ENCODE peak calls at places on chromosomes 3 and 15, in seven cellular contexts. V is OCI-LY7, O is GM23248, Z is HCT116, P is PC-3, M is GM23338, Y is neural progenitor cell. X is an unnamed sample.

GRCh38 chr3:72892870-72893269 is 5.0 kb downstream of the GXYLT2 start:
- DNase-seq in V (peak; percentile 10), O (no peak), Z (no peak), P (no peak), M (peak; percentile 90), Y (peak; percentile 58), X (no peak)

GRCh38 chr3:66092175-66092990 is 53.7 kb upstream of the MAGI1 start:
- DNase-seq in V (no peak), O (peak; percentile 17), Z (no peak), P (no peak), M (no peak), Y (no peak), X (no peak)

GRCh38 chr3:113721638-113722037 is 24.4 kb downstream of the NAA50 start:
- DNase-seq in V (peak; percentile 33), O (no peak), Z (no peak), P (no peak), M (no peak), Y (no peak), X (no peak)

GRCh38 chr15:93610944-93611343 is 521.9 kb upstream of the RGMA start:
- DNase-seq in V (no peak), O (no peak), Z (no peak), P (no peak), M (no peak), Y (no peak), X (no peak)

GRCh38 chr15:62758126-62758951 is 284.2 kb upstream of the TPM1 start:
- DNase-seq in V (no peak), O (peak; percentile 96), Z (no peak), P (peak; percentile 67), M (peak; percentile 66), Y (peak; percentile 72), X (no peak)

GRCh38 chr3:142724682-142725351 is 983 bp downstream of the TRPC1 start:
- DNase-seq in V (no peak), O (peak; percentile 72), Z (peak; percentile 13), P (peak; percentile 28), M (peak; percentile 92), Y (peak; percentile 84), X (no peak)

GRCh38 chr3:193841581-193841980 is 248.6 kb downstream of the OPA1 start:
- DNase-seq in V (no peak), O (no peak), Z (no peak), P (no peak), M (no peak), Y (no peak), X (no peak)

GRCh38 chr15:61951949-61952348 is 108.3 kb downstream of the VPS13C start:
- DNase-seq in V (no peak), O (no peak), Z (no peak), P (peak; percentile 2), M (no peak), Y (no peak), X (no peak)

GRCh38 chr3:113266738-113267137 is 55.4 kb downstream of the BOC start:
- DNase-seq in V (no peak), O (no peak), Z (no peak), P (no peak), M (no peak), Y (peak; percentile 47), X (no peak)

GRCh38 chr3:178246004-178246403 is 290.2 kb upstream of the KCNMB2 start:
- DNase-seq in V (no peak), O (no peak), Z (no peak), P (no peak), M (no peak), Y (no peak), X (no peak)

GRCh38 chr3:183430325-183430957 is 2.0 kb upstream of the MCF2L2 start:
- DNase-seq in V (no peak), O (no peak), Z (no peak), P (no peak), M (no peak), Y (no peak), X (peak; percentile 51)

GRCh38 chr3:52773361-52774065 is 2.8 kb upstream of the NEK4 start:
- DNase-seq in V (no peak), O (no peak), Z (no peak), P (no peak), M (no peak), Y (no peak), X (no peak)

GRCh38 chr3:158709666-158710083 is 22.6 kb downstream of the RARRES1 start:
- DNase-seq in V (no peak), O (peak; percentile 99), Z (no peak), P (peak; percentile 85), M (no peak), Y (no peak), X (no peak)

GRCh38 chr3:184710870-184711365 is 946 bp downstream of the MAGEF1 start:
- DNase-seq in V (peak; percentile 74), O (peak; percentile 58), Z (no peak), P (no peak), M (no peak), Y (no peak), X (peak; percentile 67)

GRCh38 chr3:32428092-32429068 is 36.7 kb downstream of the CMTM7 start:
- DNase-seq in V (peak; percentile 87), O (no peak), Z (no peak), P (no peak), M (no peak), Y (no peak), X (peak; percentile 79)

GRCh38 chr3:35849963-35850362 is 210.6 kb downstream of the ARPP21 start:
- DNase-seq in V (no peak), O (no peak), Z (no peak), P (no peak), M (no peak), Y (no peak), X (no peak)

GRCh38 chr3:55654123-55654787 is 167.1 kb upstream of the WNT5A start:
- DNase-seq in V (peak; percentile 45), O (no peak), Z (no peak), P (no peak), M (no peak), Y (no peak), X (peak; percentile 93)

GRCh38 chr3:197524128-197524527 is 31.6 kb downstream of the BDH1 start:
- DNase-seq in V (no peak), O (no peak), Z (no peak), P (no peak), M (no peak), Y (no peak), X (no peak)

GRCh38 chr3:197523551-197523950 is 32.2 kb downstream of the BDH1 start:
- DNase-seq in V (no peak), O (no peak), Z (no peak), P (no peak), M (no peak), Y (no peak), X (no peak)

GRCh38 chr3:197527569-197527968 is 28.2 kb downstream of the BDH1 start:
- DNase-seq in V (no peak), O (no peak), Z (no peak), P (no peak), M (no peak), Y (no peak), X (no peak)

GRCh38 chr3:197528190-197528589 is 27.6 kb downstream of the BDH1 start:
- DNase-seq in V (no peak), O (no peak), Z (no peak), P (no peak), M (no peak), Y (no peak), X (no peak)

GRCh38 chr3:197525706-197526105 is 30.1 kb downstream of the BDH1 start:
- DNase-seq in V (no peak), O (peak; percentile 32), Z (no peak), P (peak; percentile 53), M (no peak), Y (peak; percentile 39), X (no peak)
- TF ChIP-seq EZH2phosphoT487 in V (no peak), O (no peak), Z (no peak), P (no peak), M (no peak), Y (no peak), X (no peak)

DNA sequence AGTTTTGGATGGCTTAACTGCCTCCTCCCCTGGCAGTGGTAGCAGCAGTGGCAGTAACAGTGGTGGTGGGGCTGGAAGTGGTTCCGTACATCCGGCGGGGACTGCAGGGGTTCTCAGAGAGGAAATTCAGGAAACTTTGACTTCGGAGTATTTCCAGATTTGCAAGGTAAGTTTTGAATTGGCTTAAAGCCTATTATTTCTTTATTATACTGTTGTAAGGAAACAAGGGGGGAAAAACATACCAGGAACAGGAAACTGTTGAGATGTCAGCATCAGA is 1.5 kb downstream of the STXBP5L start:
- DNase-seq in V (peak; percentile 30), O (no peak), Z (no peak), P (no peak), M (peak; percentile 51), Y (peak; percentile 24), X (no peak)
- H3K4me3 ChIP-seq in V (peak overlapping the region; percentile 74), O (no peak overlapping the region), Z (no peak overlapping the region), P (no peak overlapping the region), M (peak overlapping the region; percentile 86), Y (peak overlapping the region; percentile 83), X (peak overlapping the region; percentile 59)

GRCh38 chr3:25043181-25043580 is 384.9 kb upstream of the RARB start:
- DNase-seq in V (no peak), O (no peak), Z (no peak), P (no peak), M (no peak), Y (no peak), X (no peak)

GRCh38 chr3:25044762-25045161 is 383.3 kb upstream of the RARB start:
- DNase-seq in V (no peak), O (no peak), Z (no peak), P (no peak), M (no peak), Y (peak; percentile 3), X (no peak)

GRCh38 chr3:25045291-25045690 is 382.8 kb upstream of the RARB start:
- DNase-seq in V (no peak), O (no peak), Z (no peak), P (no peak), M (peak; percentile 9), Y (peak; percentile 81), X (no peak)

GRCh38 chr3:25043757-25044156 is 384.3 kb upstream of the RARB start:
- DNase-seq in V (no peak), O (no peak), Z (no peak), P (no peak), M (no peak), Y (no peak), X (no peak)

DNA sequence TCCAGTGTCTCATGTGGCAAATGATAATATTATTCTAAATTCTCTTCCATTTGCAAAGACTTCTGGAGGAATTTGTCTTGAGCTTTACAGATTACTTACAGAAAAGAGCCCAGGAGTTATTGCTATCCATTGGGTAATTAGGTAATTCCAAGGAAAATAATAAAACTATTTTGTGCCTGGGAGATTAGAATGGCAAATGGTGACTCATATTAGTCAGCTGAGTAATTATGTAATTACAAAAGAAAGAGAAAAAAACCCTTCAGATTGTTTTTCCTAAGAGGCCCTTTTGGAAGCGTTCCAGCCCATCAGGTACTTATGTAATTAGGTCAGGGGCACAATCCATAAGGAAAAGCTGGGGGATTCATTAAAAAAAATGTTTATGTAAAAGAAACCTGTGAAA is 381.0 kb upstream of the RARB start:
- DNase-seq in V (no peak), O (no peak), Z (no peak), P (no peak), M (no peak), Y (no peak), X (no peak)
- TF ChIP-seq EZH2phosphoT487 in V (no peak), O (no peak), Z (no peak), P (no peak), M (no peak), Y (no peak), X (no peak)

DNA sequence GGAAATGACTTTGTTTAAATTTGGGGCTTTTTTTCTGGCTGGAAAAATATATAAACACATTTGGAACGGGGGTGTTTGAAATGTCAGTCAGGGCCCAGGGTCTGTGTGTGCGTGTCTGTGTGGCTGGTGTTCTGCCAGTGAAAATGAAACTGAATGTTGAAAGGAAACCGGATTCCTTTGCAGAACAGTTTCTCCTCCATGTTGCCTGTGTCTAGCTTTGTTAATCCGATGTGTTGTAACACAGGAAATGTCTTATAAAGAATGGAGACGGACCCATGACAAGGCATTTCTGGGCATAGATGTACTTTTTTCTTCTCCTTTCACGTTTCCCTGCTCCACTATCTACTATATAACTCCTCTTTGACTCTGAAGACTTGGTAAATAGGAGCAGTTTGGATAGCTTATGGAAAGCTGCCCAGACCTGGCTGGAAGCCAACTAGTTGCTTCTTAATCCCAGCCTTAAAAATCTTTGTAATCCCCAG is 2.8 kb downstream of the SQOR start:
- DNase-seq in V (peak; percentile 53), O (peak; percentile 85), Z (no peak), P (peak; percentile 60), M (no peak), Y (no peak), X (peak; percentile 89)
- H3K4me3 ChIP-seq in V (no peak overlapping the region), O (peak overlapping the region; percentile 51), Z (no peak overlapping the region), P (peak overlapping the region; percentile 88), M (no peak overlapping the region), Y (no peak overlapping the region), X (peak overlapping the region; percentile 56)